ENCODE peak calls at places on chromosome 17, in six cellular contexts. G is DND-41, J is GM12865, R is kidney, K is cardiac muscle cell, M is pancreas. Z is an unnamed sample.

GRCh38 chr17:82978765-82979349 is 100.6 kb upstream of the METRNL start:
- DNase-seq in G (no peak), J (peak), R (no peak), K (no peak), M (no peak), Z (no peak)

GRCh38 chr17:32609085-32609484 is 122.3 kb downstream of the CDK5R1 start:
- DNase-seq in G (peak), J (peak), R (peak), K (no peak), M (peak), Z (no peak)

GRCh38 chr17:79943354-79944241 is 92.1 kb downstream of the TBC1D16 start:
- DNase-seq in G (no peak), J (no peak), R (peak), K (no peak), M (no peak), Z (no peak)

GRCh38 chr17:20010099-20010863 is 1.1 kb downstream of the SPECC1 start:
- DNase-seq in G (no peak), J (peak), R (no peak), K (peak), M (peak), Z (no peak)

GRCh38 chr17:7443499-7444485 is 1.1 kb upstream of the CHRNB1 start:
- DNase-seq in G (no peak), J (no peak), R (no peak), K (peak), M (no peak), Z (no peak)

GRCh38 chr17:21370430-21370829 is 5.7 kb upstream of the KCNJ12 start:
- DNase-seq in G (no peak), J (no peak), R (peak), K (no peak), M (no peak), Z (no peak)

GRCh38 chr17:9987779-9988585 is 82.9 kb upstream of the RCVRN start:
- DNase-seq in G (peak), J (peak), R (no peak), K (peak), M (no peak), Z (no peak)

GRCh38 chr17:36149296-36149820 is 27.1 kb downstream of the TBC1D3B start:
- DNase-seq in G (no peak), J (no peak), R (no peak), K (peak), M (no peak), Z (no peak)

GRCh38 chr17:38510424-38511125 is 82.3 kb downstream of the ARHGAP23 start:
- DNase-seq in G (no peak), J (no peak), R (peak), K (peak), M (no peak), Z (no peak)

GRCh38 chr17:78391051-78391431 is 12.6 kb downstream of the PGS1 start:
- DNase-seq in G (no peak), J (no peak), R (no peak), K (no peak), M (no peak), Z (no peak)

GRCh38 chr17:62627219-62627903 is at the start of gene MRC2:
- DNase-seq in G (peak), J (no peak), R (peak), K (peak), M (no peak), Z (peak)

GRCh38 chr17:31533546-31534155 is 142.2 kb downstream of the RAB11FIP4 start:
- DNase-seq in G (peak), J (no peak), R (peak), K (peak), M (no peak), Z (no peak)

GRCh38 chr17:73396429-73397277 is 84.9 kb upstream of the CDC42EP4 start:
- DNase-seq in G (no peak), J (no peak), R (no peak), K (no peak), M (no peak), Z (no peak)

GRCh38 chr17:77832180-77832560 is 126.3 kb upstream of the TNRC6C start:
- DNase-seq in G (no peak), J (no peak), R (no peak), K (no peak), M (no peak), Z (no peak)

GRCh38 chr17:42182927-42183734 is 2.1 kb downstream of the HCRT start:
- DNase-seq in G (no peak), J (no peak), R (no peak), K (peak), M (no peak), Z (no peak)

GRCh38 chr17:38538906-38539305 is 66.8 kb downstream of the SRCIN1 start:
- DNase-seq in G (no peak), J (no peak), R (no peak), K (no peak), M (peak), Z (no peak)

GRCh38 chr17:39139137-39139516 is 12.3 kb downstream of the PLXDC1 start:
- DNase-seq in G (no peak), J (no peak), R (no peak), K (peak), M (no peak), Z (no peak)

GRCh38 chr17:8152981-8153549 is 861 bp upstream of the PER1 start:
- DNase-seq in G (no peak), J (no peak), R (no peak), K (no peak), M (peak), Z (peak)

GRCh38 chr17:31320791-31321190 is 631 bp downstream of the EVI2A start:
- DNase-seq in G (no peak), J (peak), R (no peak), K (peak), M (no peak), Z (no peak)

GRCh38 chr17:1785925-1786324 is 24.1 kb downstream of the SERPINF1 start:
- DNase-seq in G (no peak), J (no peak), R (peak), K (no peak), M (no peak), Z (no peak)

GRCh38 chr17:1067282-1067956 is 70.5 kb downstream of the TIMM22 start:
- DNase-seq in G (no peak), J (no peak), R (peak), K (peak), M (no peak), Z (peak)

GRCh38 chr17:6353161-6353560 is 81.8 kb downstream of the AIPL1 start:
- DNase-seq in G (no peak), J (no peak), R (no peak), K (no peak), M (no peak), Z (no peak)

GRCh38 chr17:10812674-10813073 is 8.8 kb upstream of the TMEM238L start:
- DNase-seq in G (no peak), J (no peak), R (no peak), K (no peak), M (no peak), Z (no peak)

GRCh38 chr17:72804949-72805348 is 287.5 kb downstream of the SLC39A11 start:
- DNase-seq in G (no peak), J (no peak), R (no peak), K (no peak), M (no peak), Z (no peak)

GRCh38 chr17:83083368-83084201 is 4.2 kb downstream of the METRNL start:
- DNase-seq in G (no peak), J (no peak), R (no peak), K (peak), M (no peak), Z (peak)

GRCh38 chr17:49787932-49788442 is 494 bp upstream of the KAT7 start:
- DNase-seq in G (peak), J (peak), R (no peak), K (no peak), M (no peak), Z (no peak)

GRCh38 chr17:41800601-41801373 is 11.0 kb downstream of the P3H4 start:
- DNase-seq in G (no peak), J (peak), R (peak), K (peak), M (no peak), Z (peak)

GRCh38 chr17:683499-684254 is 31.0 kb downstream of the VPS53 start:
- DNase-seq in G (no peak), J (no peak), R (no peak), K (no peak), M (no peak), Z (no peak)

GRCh38 chr17:46841561-46842379 is 9.6 kb upstream of the WNT9B start:
- DNase-seq in G (no peak), J (no peak), R (peak), K (peak), M (no peak), Z (no peak)

GRCh38 chr17:17494499-17495447 is 1.4 kb downstream of the RASD1 start:
- DNase-seq in G (no peak), J (peak), R (peak), K (peak), M (peak), Z (peak)

GRCh38 chr17:49715221-49715620 is 7.5 kb upstream of the SLC35B1 start:
- DNase-seq in G (no peak), J (no peak), R (no peak), K (no peak), M (no peak), Z (no peak)

GRCh38 chr17:7260601-7261376 is 1.5 kb downstream of the CLDN7 start:
- DNase-seq in G (no peak), J (peak), R (peak), K (no peak), M (peak), Z (no peak)

GRCh38 chr17:39632153-39632941 is 4.6 kb upstream of the STARD3 start:
- DNase-seq in G (no peak), J (no peak), R (no peak), K (no peak), M (peak), Z (no peak)

GRCh38 chr17:80652751-80653330 is 108.2 kb downstream of the RPTOR start:
- DNase-seq in G (no peak), J (no peak), R (no peak), K (no peak), M (no peak), Z (no peak)

GRCh38 chr17:15463363-15463762 is 4.1 kb downstream of the CDRT4 start:
- DNase-seq in G (no peak), J (no peak), R (no peak), K (peak), M (peak), Z (no peak)

GRCh38 chr17:62653831-62654829 is 26.7 kb downstream of the MRC2 start:
- DNase-seq in G (no peak), J (no peak), R (peak), K (peak), M (peak), Z (no peak)

GRCh38 chr17:56482229-56482628 is 111.3 kb upstream of the NOG start:
- DNase-seq in G (no peak), J (no peak), R (no peak), K (no peak), M (no peak), Z (no peak)
- H3K4me3 ChIP-seq in G (no peak), J (no peak), R (no peak), K (no peak), M (no peak), Z (no peak)

GRCh38 chr17:65122836-65123756 is 14.1 kb upstream of the RGS9 start:
- DNase-seq in G (peak), J (peak), R (peak), K (peak), M (peak), Z (peak)

GRCh38 chr17:65121916-65122821 is 15.0 kb upstream of the RGS9 start:
- DNase-seq in G (peak), J (peak), R (no peak), K (no peak), M (no peak), Z (peak)

GRCh38 chr17:65121368-65121767 is 15.8 kb upstream of the RGS9 start:
- DNase-seq in G (peak), J (no peak), R (no peak), K (no peak), M (no peak), Z (no peak)

GRCh38 chr17:65123757-65124675 is 13.2 kb upstream of the RGS9 start:
- DNase-seq in G (no peak), J (no peak), R (no peak), K (peak), M (no peak), Z (no peak)
- H3K4me3 ChIP-seq in G (peak), J (peak), R (peak), K (no peak), M (peak), Z (no peak)

DNA sequence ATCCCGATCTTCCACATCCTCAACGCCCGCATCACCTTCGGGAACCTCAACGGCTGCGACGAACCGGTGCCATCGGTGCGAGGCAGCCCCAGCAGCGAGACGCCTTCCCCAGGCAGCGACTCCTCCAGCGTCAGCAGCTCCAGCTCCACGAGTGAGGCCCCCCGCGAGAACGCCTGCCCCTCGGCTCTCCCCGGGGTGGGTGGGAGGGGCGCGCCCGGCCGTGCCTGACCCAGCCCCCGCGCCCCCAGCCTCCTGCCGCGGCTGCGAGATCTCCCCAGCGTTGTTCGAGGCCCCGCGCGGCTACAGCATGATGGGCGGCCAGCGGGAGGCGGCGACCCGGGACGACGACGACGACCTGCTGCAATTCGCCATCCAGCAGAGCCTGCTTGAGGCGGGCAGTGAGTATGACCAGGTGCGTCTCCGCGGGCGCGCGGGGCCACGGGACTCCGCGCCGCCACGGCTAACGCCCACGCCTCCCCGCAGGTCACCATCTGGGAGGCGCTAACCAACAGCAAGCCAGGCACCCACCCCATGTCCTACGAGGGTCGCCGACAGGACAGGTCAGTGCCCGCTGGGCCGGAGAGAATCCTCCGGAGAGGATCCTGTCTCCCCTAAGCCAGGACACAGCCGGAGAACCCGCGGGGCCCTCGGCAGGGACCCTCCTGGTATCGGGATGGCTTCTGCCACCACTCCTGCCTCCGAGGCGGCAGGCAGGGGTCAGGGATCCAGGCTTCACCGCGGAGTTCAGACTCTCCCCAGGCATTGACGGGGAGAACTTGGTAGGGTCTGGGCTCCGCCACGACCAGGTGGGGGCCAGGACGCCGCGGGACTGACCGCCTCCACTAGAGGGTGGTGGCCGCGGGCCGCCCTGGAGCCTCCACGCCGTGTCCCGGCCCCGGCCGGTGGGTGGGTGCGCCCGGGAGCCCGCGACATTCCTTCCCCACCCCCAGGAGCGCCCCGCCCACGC is 10.0 kb downstream of the CORO6 start:
- DNase-seq in G (no peak), J (no peak), R (peak), K (no peak), M (no peak), Z (no peak)
- H3K4me3 ChIP-seq in G (no peak), J (no peak), R (no peak), K (no peak), M (no peak), Z (no peak)

GRCh38 chr17:74842599-74843351 is 16.9 kb downstream of the GRIN2C start:
- DNase-seq in G (no peak), J (peak), R (peak), K (peak), M (peak), Z (no peak)
- H3K4me3 ChIP-seq in G (no peak), J (no peak), R (no peak), K (peak), M (peak), Z (no peak)

GRCh38 chr17:58325289-58325726 is 3.3 kb downstream of the TSPOAP1 start:
- DNase-seq in G (peak), J (peak), R (peak), K (no peak), M (no peak), Z (no peak)
- H3K4me3 ChIP-seq in G (no peak), J (no peak), R (peak), K (no peak), M (no peak), Z (no peak)

GRCh38 chr17:81923302-81924260 is 4.0 kb downstream of the MAFG start:
- DNase-seq in G (no peak), J (no peak), R (no peak), K (peak), M (peak), Z (no peak)
- H3K4me3 ChIP-seq in G (no peak), J (no peak), R (no peak), K (peak), M (no peak), Z (no peak)

Z was measured in lower leg skin.